ENCODE peak calls at places on chromosomes 12 and 14, in five cellular contexts. T is mucosa of descending colon, I is A549, Y is cardiac muscle cell, O is lung. L is an unnamed sample.
A peak's percentile ranks its signal among the peaks of the same experiment; 100 is the strongest.

GRCh38 chr14:65255029-65255545 is 152.8 kb upstream of the MAX start:
- DNase-seq in T (no peak), I (peak; percentile 79), Y (peak; percentile 51), O (no peak), L (no peak)

GRCh38 chr12:1398673-1399072 is 195.7 kb downstream of the FBXL14 start:
- DNase-seq in T (no peak), I (peak; percentile 10), Y (peak; percentile 10), O (no peak), L (no peak)

GRCh38 chr12:115398311-115398781 is 714.4 kb upstream of the TBX3 start:
- DNase-seq in T (peak; percentile 33), I (peak; percentile 85), Y (no peak), O (no peak), L (no peak)

GRCh38 chr12:56333197-56333678 is 562 bp downstream of the PAN2 start:
- DNase-seq in T (peak; percentile 34), I (no peak), Y (no peak), O (no peak), L (no peak)

GRCh38 chr12:4858385-4858784 is 51.3 kb upstream of the KCNA1 start:
- DNase-seq in T (peak; percentile 31), I (no peak), Y (no peak), O (no peak), L (peak; percentile 61)

GRCh38 chr14:105843444-105844046 is 317.2 kb downstream of the TMEM121 start:
- DNase-seq in T (no peak), I (no peak), Y (no peak), O (no peak), L (no peak)

GRCh38 chr14:101717663-101718490 is 43.6 kb upstream of the PPP2R5C start:
- DNase-seq in T (no peak), I (no peak), Y (no peak), O (no peak), L (no peak)

GRCh38 chr14:69490219-69490918 is 5.8 kb downstream of the PLEKHD1 start:
- DNase-seq in T (no peak), I (no peak), Y (no peak), O (no peak), L (no peak)

GRCh38 chr14:67162390-67162789 is 26.9 kb upstream of the GARIN2 start:
- DNase-seq in T (no peak), I (no peak), Y (no peak), O (no peak), L (no peak)

GRCh38 chr14:64639340-64639821 is 64.8 kb upstream of the PLEKHG3 start:
- DNase-seq in T (no peak), I (no peak), Y (peak; percentile 35), O (no peak), L (no peak)

DNA sequence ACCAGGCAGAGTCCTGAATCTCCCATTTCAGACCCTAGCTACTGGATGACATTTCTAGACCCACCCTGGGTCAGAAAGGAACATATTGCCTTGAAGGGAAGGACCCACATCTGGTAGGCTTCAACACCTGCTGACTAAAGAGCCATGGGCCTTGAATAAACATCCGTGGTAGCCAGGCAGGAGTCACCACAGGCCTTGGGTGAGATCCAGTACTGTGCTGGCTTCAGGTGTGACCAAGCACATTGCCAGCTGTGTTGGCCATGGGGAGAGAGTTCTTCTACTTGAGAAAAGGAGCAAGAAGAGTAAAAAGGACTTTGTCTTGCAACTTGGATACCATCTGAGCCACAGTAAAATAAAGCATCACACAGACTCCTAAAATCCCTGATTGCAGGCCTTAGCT is 332.6 kb downstream of the SLC16A7 start:
- DNase-seq in T (no peak), I (no peak), Y (no peak), O (no peak), L (no peak)
- H3K4me3 ChIP-seq in T (no peak overlapping the region), I (no peak overlapping the region), Y (no peak overlapping the region), O (no peak overlapping the region), L (no peak overlapping the region)

GRCh38 chr12:53495903-53496751 is 3.1 kb downstream of the MAP3K12 start:
- DNase-seq in T (no peak), I (peak; percentile 88), Y (peak; percentile 91), O (no peak), L (peak; percentile 78)

GRCh38 chr12:53499261-53500118 is at the start of gene MAP3K12:
- DNase-seq in T (peak; percentile 75), I (peak; percentile 72), Y (peak; percentile 80), O (peak; percentile 64), L (peak; percentile 78)

GRCh38 chr12:53496752-53497032 is 2.6 kb downstream of the MAP3K12 start:
- DNase-seq in T (no peak), I (no peak), Y (peak; percentile 40), O (no peak), L (no peak)

GRCh38 chr12:53498235-53498630 is 1.0 kb downstream of the MAP3K12 start:
- DNase-seq in T (no peak), I (no peak), Y (no peak), O (no peak), L (no peak)

GRCh38 chr12:53497461-53497860 is 1.8 kb downstream of the MAP3K12 start:
- DNase-seq in T (no peak), I (no peak), Y (no peak), O (no peak), L (no peak)
- H3K4me3 ChIP-seq in T (no peak overlapping the region), I (no peak overlapping the region), Y (no peak overlapping the region), O (no peak overlapping the region), L (no peak overlapping the region)

GRCh38 chr12:12503384-12504078 is 59.1 kb downstream of the DUSP16 start:
- DNase-seq in T (no peak), I (no peak), Y (no peak), O (no peak), L (no peak)

GRCh38 chr12:12507121-12507520 is 55.5 kb downstream of the DUSP16 start:
- DNase-seq in T (no peak), I (no peak), Y (no peak), O (no peak), L (no peak)

GRCh38 chr12:12508612-12509011 is 54.1 kb downstream of the DUSP16 start:
- DNase-seq in T (no peak), I (no peak), Y (peak; percentile 68), O (no peak), L (no peak)

GRCh38 chr12:12505544-12506501 is 56.8 kb downstream of the DUSP16 start:
- DNase-seq in T (no peak), I (no peak), Y (peak; percentile 68), O (no peak), L (no peak)

GRCh38 chr12:12506541-12506940 is 56.1 kb downstream of the DUSP16 start:
- DNase-seq in T (no peak), I (no peak), Y (peak; percentile 66), O (no peak), L (peak; percentile 49)
- H3K4me3 ChIP-seq in T (no peak overlapping the region), I (no peak overlapping the region), Y (no peak overlapping the region), O (no peak overlapping the region), L (no peak overlapping the region)

DNA sequence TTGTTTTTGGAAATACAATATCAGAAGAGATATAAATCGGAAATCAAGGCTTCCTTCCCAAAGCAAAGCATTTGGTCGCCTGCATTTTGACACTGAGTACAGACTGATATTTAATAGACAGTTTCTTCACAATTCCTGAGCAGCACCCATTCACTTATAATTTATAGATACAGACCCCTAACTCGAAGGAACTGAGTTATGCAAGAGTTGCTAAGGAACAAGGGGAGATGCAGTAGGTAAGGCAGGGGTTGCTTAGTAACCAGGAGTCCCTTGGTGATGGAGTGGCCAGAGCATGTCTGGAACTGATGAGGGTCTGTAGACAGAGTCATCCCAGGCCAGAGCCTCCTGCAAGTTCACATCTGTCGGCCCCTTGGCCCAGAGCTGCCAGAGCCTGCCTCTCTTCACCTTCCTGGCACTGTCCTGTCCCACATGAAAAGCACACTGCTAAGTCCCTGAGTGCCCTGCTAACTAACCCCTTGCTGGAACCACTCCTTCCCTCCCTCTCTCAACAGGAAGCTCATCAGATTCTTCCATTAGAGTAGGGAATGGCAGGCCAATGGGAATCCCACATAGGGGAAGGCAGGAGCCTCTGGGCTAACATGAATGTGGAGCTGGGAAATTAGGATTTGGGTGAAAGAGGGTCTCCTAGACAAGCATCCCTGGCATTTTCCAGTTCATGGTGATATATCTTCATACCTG is 3.6 kb upstream of the DHRS2 start:
- DNase-seq in T (no peak), I (no peak), Y (no peak), O (no peak), L (no peak)
- H3K4me3 ChIP-seq in T (no peak overlapping the region), I (no peak overlapping the region), Y (no peak overlapping the region), O (no peak overlapping the region), L (no peak overlapping the region)

GRCh38 chr12:54390176-54390667 is 5.7 kb upstream of the ZNF385A start:
- DNase-seq in T (no peak), I (no peak), Y (no peak), O (no peak), L (no peak)
- H3K4me3 ChIP-seq in T (no peak overlapping the region), I (no peak overlapping the region), Y (peak overlapping the region; percentile 60), O (no peak overlapping the region), L (no peak overlapping the region)

L was measured in testis.